ENCODE peak calls at places on chromosome 1, in seven cellular contexts. P is esophagus squamous epithelium, U is transverse colon, M is mesothelial cell of epicardium, R is neural progenitor cell, D is foreskin keratinocyte, J is GM13976. O is an unnamed sample.

GRCh38 chr1:214552174-214552608 is 789 bp upstream of the PTPN14 start:
- DNase-seq in M (no peak), D (peak; percentile 83), R (peak; percentile 75), U (peak; percentile 65), J (peak; percentile 39), P (no peak), O (no peak)

GRCh38 chr1:227953022-227953412 is 5.3 kb upstream of the WNT9A start:
- DNase-seq in M (no peak), P (no peak), R (no peak), D (no peak), U (no peak), J (no peak), O (no peak)

GRCh38 chr1:236860674-236861073 is 65.6 kb downstream of the MTR start:
- DNase-seq in M (no peak), J (no peak), U (no peak), D (no peak), P (no peak), R (no peak), O (no peak)

GRCh38 chr1:233412812-233413211 is 85.3 kb downstream of the MAP3K21 start:
- DNase-seq in P (no peak), D (peak; percentile 29), U (no peak), M (no peak), J (no peak), R (no peak), O (no peak)

GRCh38 chr1:199687321-199687720 is 340.2 kb upstream of the NR5A2 start:
- DNase-seq in R (no peak), J (no peak), D (peak; percentile 7), U (no peak), M (no peak), P (no peak), O (no peak)

GRCh38 chr1:165631403-165632151 is 543 bp downstream of the MGST3 start:
- DNase-seq in D (peak; percentile 72), M (peak; percentile 61), R (peak; percentile 70), J (peak; percentile 31), P (no peak), U (peak; percentile 69), O (peak; percentile 73)

GRCh38 chr1:201463071-201463552 is 5.9 kb downstream of the PHLDA3 start:
- DNase-seq in R (peak; percentile 37), P (no peak), M (no peak), J (no peak), D (no peak), U (no peak), O (no peak)

GRCh38 chr1:225769687-225770086 is 7.9 kb upstream of the SRP9 start:
- DNase-seq in U (no peak), D (no peak), M (peak; percentile 20), J (no peak), P (no peak), R (no peak), O (no peak)

GRCh38 chr1:1432951-1433803 is 2.3 kb upstream of the VWA1 start:
- DNase-seq in M (peak; percentile 74), P (no peak), U (peak; percentile 93), D (no peak), J (peak; percentile 42), R (peak; percentile 88), O (no peak)

GRCh38 chr1:39190096-39190495 is 14.4 kb upstream of the MACF1 start:
- DNase-seq in P (no peak), U (no peak), J (no peak), M (no peak), D (no peak), R (no peak), O (no peak)

GRCh38 chr1:39189592-39190041 is 14.9 kb upstream of the MACF1 start:
- DNase-seq in R (no peak), U (no peak), P (no peak), J (no peak), M (no peak), D (no peak), O (no peak)

GRCh38 chr1:39183503-39184353 is 20.8 kb upstream of the MACF1 start:
- DNase-seq in R (no peak), J (no peak), P (peak; percentile 22), D (peak; percentile 100), U (peak; percentile 75), M (no peak), O (peak; percentile 93)

GRCh38 chr1:39184354-39184818 is 20.1 kb upstream of the MACF1 start:
- DNase-seq in M (no peak), D (no peak), U (no peak), P (no peak), J (no peak), R (no peak), O (peak; percentile 50)

DNA sequence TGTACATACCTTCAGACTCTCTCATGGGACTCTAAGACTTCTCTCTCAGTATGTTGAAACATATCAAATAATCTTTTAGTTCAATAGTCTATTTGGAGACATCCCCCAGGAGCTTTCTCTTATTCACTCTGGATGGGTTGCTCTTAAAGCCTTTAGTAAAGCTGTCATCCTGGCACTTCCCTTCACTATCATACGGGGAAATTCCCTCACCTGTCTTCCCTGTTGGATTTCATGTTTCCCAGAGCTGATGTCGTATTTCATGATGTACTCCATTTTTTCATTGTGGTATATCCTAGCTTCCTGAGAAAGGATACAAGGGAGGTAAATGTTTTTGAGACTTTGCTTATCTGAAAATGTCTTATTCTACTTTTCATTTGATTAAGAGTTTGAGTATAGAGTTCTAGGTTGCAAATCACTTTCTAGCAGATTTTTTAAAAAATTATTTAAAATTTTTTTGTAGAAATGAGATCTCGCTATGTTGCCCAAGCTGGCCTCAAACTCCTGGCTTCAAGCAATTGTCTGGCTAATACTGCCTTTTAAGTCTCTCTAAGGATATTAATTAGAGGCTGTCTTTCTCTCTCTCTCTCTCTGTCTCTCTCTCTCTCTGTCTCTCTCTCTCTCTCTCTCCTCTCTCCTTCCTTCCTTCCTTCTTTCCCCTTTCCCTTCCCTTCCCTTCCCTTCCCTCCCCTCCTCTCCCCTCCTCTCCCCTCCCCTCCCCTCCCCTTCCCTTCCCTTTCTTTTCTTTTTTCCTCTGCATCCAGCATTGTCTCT is 17.0 kb upstream of the MACF1 start:
- DNase-seq in D (no peak), J (no peak), U (no peak), R (no peak), P (no peak), M (no peak), O (no peak)
- TF ChIP-seq CTCF in D (no peak), J (no peak), U (no peak), R (no peak), P (no peak), M (no peak), O (no peak)

DNA sequence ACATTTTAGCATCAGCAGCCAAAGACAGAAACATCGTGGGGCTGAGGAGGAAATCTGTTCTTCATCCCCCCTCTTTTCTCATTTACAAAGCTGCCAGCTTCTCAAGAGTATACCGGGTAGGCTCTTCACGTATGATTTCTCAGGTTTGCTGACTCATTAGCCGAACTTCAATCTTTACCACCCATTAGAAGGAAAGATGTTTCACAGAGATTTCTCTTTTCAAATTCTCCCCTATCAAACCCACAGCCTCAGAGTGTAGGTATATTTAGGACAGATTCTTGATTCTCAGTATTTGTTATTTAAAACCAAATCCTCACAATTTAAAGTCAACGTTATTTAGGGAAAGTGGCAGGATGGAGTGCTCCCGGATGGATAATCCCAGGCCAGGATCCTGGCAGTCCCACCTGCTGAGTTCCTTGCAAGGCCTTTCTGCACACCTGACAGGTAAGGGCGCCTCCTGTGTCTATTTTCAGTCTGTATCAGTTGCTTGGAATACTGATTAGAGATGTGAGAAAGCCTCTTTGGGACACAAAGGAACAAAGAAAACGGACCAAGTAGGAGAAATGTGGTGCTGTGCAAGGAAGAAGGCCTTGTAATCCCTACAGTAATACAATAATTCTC is 12.1 kb downstream of the STYXL2 start:
- DNase-seq in U (no peak), R (no peak), P (no peak), M (no peak), D (no peak), J (no peak), O (no peak)
- TF ChIP-seq CTCF in U (no peak), R (no peak), P (no peak), M (no peak), D (no peak), J (no peak), O (no peak)

GRCh38 chr1:84757301-84757700 is 67.0 kb upstream of the SSX2IP start:
- DNase-seq in D (no peak), M (no peak), U (no peak), R (no peak), P (no peak), J (no peak), O (no peak)
- TF ChIP-seq CTCF in D (no peak), M (peak; percentile 57), U (no peak), R (peak; percentile 40), P (no peak), J (no peak), O (no peak)

DNA sequence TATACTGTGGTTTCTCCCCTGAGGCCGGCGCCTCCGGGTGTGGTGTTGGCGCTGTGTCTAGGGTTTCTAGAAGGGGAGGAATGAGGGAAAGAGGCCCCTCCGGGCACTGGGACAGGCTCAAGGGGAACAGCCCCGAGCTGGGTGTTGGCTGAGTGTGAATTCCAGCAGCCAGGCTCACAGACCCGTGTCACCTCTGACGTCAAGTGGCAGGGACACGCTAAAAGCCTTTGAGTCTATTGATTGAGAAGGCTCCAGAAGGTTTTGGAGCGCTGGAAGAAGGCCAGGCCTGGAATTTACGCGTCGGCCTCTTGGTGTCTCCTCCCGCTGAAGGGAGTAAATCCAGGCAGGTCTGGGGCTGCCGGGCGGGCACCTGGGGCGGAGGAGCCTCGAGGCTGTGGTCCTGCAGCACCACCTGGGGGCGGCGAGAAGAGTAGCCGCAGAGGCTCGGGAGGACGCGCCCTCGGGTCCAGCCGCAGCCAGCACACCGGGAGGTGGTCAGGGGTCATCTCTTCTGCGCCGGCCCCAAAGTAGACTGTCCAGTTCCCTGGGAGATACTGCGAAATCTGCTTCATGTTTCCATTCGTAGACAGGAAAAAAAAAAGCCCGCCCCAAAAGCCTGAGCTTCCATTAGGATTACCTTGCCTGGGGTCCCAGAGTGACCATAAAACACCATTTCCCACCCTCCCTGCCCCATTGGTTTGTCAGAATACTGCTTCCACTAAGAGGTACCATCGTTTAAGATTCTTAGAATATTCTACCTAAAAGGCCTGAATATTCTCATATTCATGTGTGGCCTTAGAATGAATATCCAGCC is 61.7 kb downstream of the TLR5 start:
- DNase-seq in U (peak; percentile 85), R (peak; percentile 95), M (peak; percentile 92), P (no peak), D (peak; percentile 86), J (peak; percentile 90), O (peak; percentile 81)
- TF ChIP-seq CTCF in U (peak; percentile 97), R (peak; percentile 94), M (peak; percentile 87), P (peak; percentile 98), D (peak; percentile 99), J (peak; percentile 94), O (peak; percentile 94)

GRCh38 chr1:58047265-58047858 is 499.2 kb downstream of the OMA1 start:
- DNase-seq in R (peak; percentile 47), D (no peak), M (no peak), U (peak; percentile 21), P (no peak), J (peak; percentile 62), O (peak; percentile 45)
- TF ChIP-seq CTCF in R (peak; percentile 77), D (peak; percentile 72), M (peak; percentile 57), U (peak; percentile 57), P (peak; percentile 58), J (peak; percentile 69), O (peak; percentile 72)

GRCh38 chr1:176745945-176746344 is 283.0 kb downstream of the PAPPA2 start:
- DNase-seq in M (no peak), P (no peak), R (no peak), J (no peak), D (peak; percentile 4), U (no peak), O (no peak)
- TF ChIP-seq CTCF in M (no peak), P (no peak), R (peak; percentile 25), J (no peak), D (peak; percentile 57), U (no peak), O (no peak)

O was measured in activated CD8-positive, alpha-beta T cell treated with anti-CD3 and anti-CD28 coated beads for 36 hours.